ENCODE peak calls at places on chromosome 7, in seven cellular contexts. One of them, this sample, is unnamed.

GRCh38 chr7:101308245-101309085 is 13.1 kb downstream of the IFT22 start:
- DNase-seq in endothelial cell of umbilical vein: peak
- DNase-seq in brain microvascular endothelial cell: peak
- DNase-seq in ovary: peak
- DNase-seq in neural progenitor cell: peak
- DNase-seq in adrenal gland: peak
- DNase-seq in endodermal cell: peak
- DNase-seq in this sample: peak

GRCh38 chr7:100688593-100688860 is 5.5 kb downstream of the GIGYF1 start:
- DNase-seq in endothelial cell of umbilical vein: no peak
- DNase-seq in brain microvascular endothelial cell: no peak
- DNase-seq in ovary: no peak
- DNase-seq in neural progenitor cell: no peak
- DNase-seq in adrenal gland: no peak
- DNase-seq in endodermal cell: no peak
- DNase-seq in this sample: no peak

GRCh38 chr7:24877790-24878311 is 102.1 kb downstream of the OSBPL3 start:
- DNase-seq in endothelial cell of umbilical vein: no peak
- DNase-seq in brain microvascular endothelial cell: no peak
- DNase-seq in ovary: no peak
- DNase-seq in neural progenitor cell: no peak
- DNase-seq in adrenal gland: no peak
- DNase-seq in endodermal cell: no peak
- DNase-seq in this sample: no peak

GRCh38 chr7:16345979-16346958 is 75.1 kb downstream of the CRPPA start:
- DNase-seq in endothelial cell of umbilical vein: no peak
- DNase-seq in brain microvascular endothelial cell: peak
- DNase-seq in ovary: no peak
- DNase-seq in neural progenitor cell: no peak
- DNase-seq in adrenal gland: no peak
- DNase-seq in endodermal cell: no peak
- DNase-seq in this sample: no peak

GRCh38 chr7:75879771-75880184 is 944 bp downstream of the RHBDD2 start:
- DNase-seq in endothelial cell of umbilical vein: peak
- DNase-seq in brain microvascular endothelial cell: peak
- DNase-seq in ovary: no peak
- DNase-seq in neural progenitor cell: peak
- DNase-seq in adrenal gland: peak
- DNase-seq in endodermal cell: no peak
- DNase-seq in this sample: no peak

GRCh38 chr7:121891731-121892130 is 18.8 kb downstream of the PTPRZ1 start:
- DNase-seq in endothelial cell of umbilical vein: no peak
- DNase-seq in brain microvascular endothelial cell: no peak
- DNase-seq in ovary: no peak
- DNase-seq in neural progenitor cell: no peak
- DNase-seq in adrenal gland: no peak
- DNase-seq in endodermal cell: no peak
- DNase-seq in this sample: no peak

GRCh38 chr7:144975882-144976281 is 140.0 kb upstream of the TPK1 start:
- DNase-seq in endothelial cell of umbilical vein: no peak
- DNase-seq in brain microvascular endothelial cell: no peak
- DNase-seq in ovary: no peak
- DNase-seq in neural progenitor cell: no peak
- DNase-seq in adrenal gland: no peak
- DNase-seq in endodermal cell: no peak
- DNase-seq in this sample: no peak

GRCh38 chr7:131108212-131108980 is 219.3 kb upstream of the MKLN1 start:
- DNase-seq in endothelial cell of umbilical vein: no peak
- DNase-seq in brain microvascular endothelial cell: peak
- DNase-seq in ovary: no peak
- DNase-seq in neural progenitor cell: no peak
- DNase-seq in adrenal gland: no peak
- DNase-seq in endodermal cell: no peak
- DNase-seq in this sample: no peak

GRCh38 chr7:6640246-6640721 is 3.2 kb downstream of the ZNF316 start:
- DNase-seq in endothelial cell of umbilical vein: peak
- DNase-seq in brain microvascular endothelial cell: peak
- DNase-seq in ovary: no peak
- DNase-seq in neural progenitor cell: peak
- DNase-seq in adrenal gland: no peak
- DNase-seq in endodermal cell: peak
- DNase-seq in this sample: no peak

GRCh38 chr7:81299272-81299671 is 380.4 kb upstream of the SEMA3C start:
- DNase-seq in endothelial cell of umbilical vein: peak
- DNase-seq in brain microvascular endothelial cell: peak
- DNase-seq in ovary: no peak
- DNase-seq in neural progenitor cell: no peak
- DNase-seq in adrenal gland: no peak
- DNase-seq in endodermal cell: no peak
- DNase-seq in this sample: no peak

GRCh38 chr7:129767120-129768011 is 155.8 kb downstream of the NRF1 start:
- DNase-seq in endothelial cell of umbilical vein: no peak
- DNase-seq in brain microvascular endothelial cell: no peak
- DNase-seq in ovary: no peak
- DNase-seq in neural progenitor cell: no peak
- DNase-seq in adrenal gland: no peak
- DNase-seq in endodermal cell: no peak
- DNase-seq in this sample: no peak

GRCh38 chr7:36639826-36640225 is 84.5 kb downstream of the AOAH start:
- DNase-seq in endothelial cell of umbilical vein: no peak
- DNase-seq in brain microvascular endothelial cell: no peak
- DNase-seq in ovary: no peak
- DNase-seq in neural progenitor cell: no peak
- DNase-seq in adrenal gland: no peak
- DNase-seq in endodermal cell: peak
- DNase-seq in this sample: no peak

GRCh38 chr7:133139350-133139749 is 57.5 kb upstream of the CHCHD3 start:
- DNase-seq in endothelial cell of umbilical vein: peak
- DNase-seq in brain microvascular endothelial cell: peak
- DNase-seq in ovary: no peak
- DNase-seq in neural progenitor cell: peak
- DNase-seq in adrenal gland: peak
- DNase-seq in endodermal cell: peak
- DNase-seq in this sample: peak

GRCh38 chr7:159027091-159027802 is 117.4 kb downstream of the VIPR2 start:
- DNase-seq in endothelial cell of umbilical vein: no peak
- DNase-seq in brain microvascular endothelial cell: no peak
- DNase-seq in ovary: no peak
- DNase-seq in neural progenitor cell: peak
- DNase-seq in adrenal gland: peak
- DNase-seq in endodermal cell: peak
- DNase-seq in this sample: peak

GRCh38 chr7:76356823-76357222 is 2.0 kb downstream of the YWHAG start:
- DNase-seq in endothelial cell of umbilical vein: peak
- DNase-seq in brain microvascular endothelial cell: no peak
- DNase-seq in ovary: no peak
- DNase-seq in neural progenitor cell: peak
- DNase-seq in adrenal gland: no peak
- DNase-seq in endodermal cell: no peak
- DNase-seq in this sample: no peak

GRCh38 chr7:3028071-3028766 is 15.4 kb downstream of the CARD11 start:
- DNase-seq in endothelial cell of umbilical vein: peak
- DNase-seq in brain microvascular endothelial cell: peak
- DNase-seq in ovary: no peak
- DNase-seq in neural progenitor cell: no peak
- DNase-seq in adrenal gland: peak
- DNase-seq in endodermal cell: peak
- DNase-seq in this sample: no peak

GRCh38 chr7:50069613-50070012 is 23.4 kb downstream of the ZPBP start:
- DNase-seq in endothelial cell of umbilical vein: no peak
- DNase-seq in brain microvascular endothelial cell: no peak
- DNase-seq in ovary: no peak
- DNase-seq in neural progenitor cell: no peak
- DNase-seq in adrenal gland: peak
- DNase-seq in endodermal cell: peak
- DNase-seq in this sample: no peak

DNA sequence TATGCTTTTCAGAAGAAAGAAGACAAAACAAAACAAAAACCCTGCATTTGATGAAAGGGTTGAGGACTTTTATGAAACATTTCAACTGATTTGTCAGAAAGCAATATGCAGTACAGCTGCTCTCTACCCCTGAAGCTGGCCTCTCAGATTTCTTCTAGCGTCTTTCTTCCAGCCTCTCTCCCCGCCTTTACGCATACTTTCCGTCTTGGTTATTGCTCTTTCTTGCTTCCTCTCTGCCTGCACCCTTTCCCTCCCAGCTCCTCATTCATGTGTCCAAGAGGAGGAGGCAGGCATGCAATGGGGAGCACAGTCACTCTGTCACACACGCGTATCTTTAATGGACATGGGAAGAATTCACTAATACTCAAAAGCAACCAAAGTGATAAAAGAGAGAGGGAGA is 91.0 kb upstream of the COL1A2 start:
- DNase-seq in endothelial cell of umbilical vein: peak
- DNase-seq in brain microvascular endothelial cell: peak
- DNase-seq in ovary: no peak
- DNase-seq in neural progenitor cell: no peak
- DNase-seq in adrenal gland: peak
- DNase-seq in endodermal cell: no peak
- DNase-seq in this sample: peak
- H3K27ac ChIP-seq in endothelial cell of umbilical vein: no peak
- H3K27ac ChIP-seq in brain microvascular endothelial cell: no peak
- H3K27ac ChIP-seq in ovary: peak
- H3K27ac ChIP-seq in neural progenitor cell: no peak
- H3K27ac ChIP-seq in adrenal gland: no peak
- H3K27ac ChIP-seq in endodermal cell: no peak
- H3K27ac ChIP-seq in this sample: peak

GRCh38 chr7:43104874-43105520 is 7.5 kb upstream of the HECW1 start:
- DNase-seq in endothelial cell of umbilical vein: no peak
- DNase-seq in brain microvascular endothelial cell: peak
- DNase-seq in ovary: no peak
- DNase-seq in neural progenitor cell: no peak
- DNase-seq in adrenal gland: no peak
- DNase-seq in endodermal cell: no peak
- DNase-seq in this sample: no peak

GRCh38 chr7:43110790-43111362 is 1.6 kb upstream of the HECW1 start:
- DNase-seq in endothelial cell of umbilical vein: no peak
- DNase-seq in brain microvascular endothelial cell: no peak
- DNase-seq in ovary: no peak
- DNase-seq in neural progenitor cell: no peak
- DNase-seq in adrenal gland: no peak
- DNase-seq in endodermal cell: no peak
- DNase-seq in this sample: no peak

GRCh38 chr7:43105521-43106120 is 6.8 kb upstream of the HECW1 start:
- DNase-seq in endothelial cell of umbilical vein: no peak
- DNase-seq in brain microvascular endothelial cell: peak
- DNase-seq in ovary: no peak
- DNase-seq in neural progenitor cell: no peak
- DNase-seq in adrenal gland: no peak
- DNase-seq in endodermal cell: no peak
- DNase-seq in this sample: no peak

GRCh38 chr7:43112088-43112940 is at the start of gene HECW1:
- DNase-seq in endothelial cell of umbilical vein: no peak
- DNase-seq in brain microvascular endothelial cell: no peak
- DNase-seq in ovary: peak
- DNase-seq in neural progenitor cell: peak
- DNase-seq in adrenal gland: no peak
- DNase-seq in endodermal cell: peak
- DNase-seq in this sample: no peak

DNA sequence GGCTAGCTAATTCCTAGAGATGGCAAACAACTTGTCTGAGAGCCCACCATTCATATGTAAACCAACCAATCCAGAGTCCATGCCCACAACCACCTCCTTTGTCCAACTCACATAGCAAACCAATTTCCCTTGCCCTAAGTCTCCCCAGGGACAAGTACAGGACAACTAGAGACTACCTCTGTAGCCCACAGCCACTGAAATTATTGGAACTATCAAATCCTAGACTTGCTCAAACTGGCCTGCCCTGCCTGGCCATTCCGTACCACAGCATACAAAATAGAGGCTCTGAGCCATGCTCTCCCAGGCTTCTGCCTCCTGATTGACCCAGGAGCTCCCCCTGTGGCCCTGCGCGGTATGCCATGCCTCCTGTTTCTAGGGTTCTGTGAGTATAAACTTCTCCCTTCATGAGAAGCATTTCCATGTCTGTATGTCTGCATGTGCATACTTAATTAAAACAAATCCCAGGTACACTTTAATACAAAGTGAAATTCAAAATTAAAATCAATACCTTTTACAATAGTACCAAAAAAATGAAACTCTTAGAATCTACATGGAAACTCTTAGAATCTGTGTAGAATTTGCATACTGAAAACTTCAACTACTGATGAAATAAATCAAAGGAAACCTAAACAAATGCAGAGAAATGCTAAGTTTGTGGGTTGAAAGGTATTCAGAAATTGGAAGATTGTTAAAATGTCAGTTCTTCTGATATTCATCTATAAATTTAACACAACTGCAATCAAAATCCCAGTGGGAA is 4.0 kb upstream of the HECW1 start:
- DNase-seq in endothelial cell of umbilical vein: peak
- DNase-seq in brain microvascular endothelial cell: peak
- DNase-seq in ovary: peak
- DNase-seq in neural progenitor cell: peak
- DNase-seq in adrenal gland: peak
- DNase-seq in endodermal cell: peak
- DNase-seq in this sample: peak
- H3K4me3 ChIP-seq in endothelial cell of umbilical vein: no peak
- H3K4me3 ChIP-seq in brain microvascular endothelial cell: no peak
- H3K4me3 ChIP-seq in ovary: no peak
- H3K4me3 ChIP-seq in neural progenitor cell: no peak
- H3K4me3 ChIP-seq in adrenal gland: no peak
- H3K4me3 ChIP-seq in endodermal cell: no peak
- H3K4me3 ChIP-seq in this sample: no peak

DNA sequence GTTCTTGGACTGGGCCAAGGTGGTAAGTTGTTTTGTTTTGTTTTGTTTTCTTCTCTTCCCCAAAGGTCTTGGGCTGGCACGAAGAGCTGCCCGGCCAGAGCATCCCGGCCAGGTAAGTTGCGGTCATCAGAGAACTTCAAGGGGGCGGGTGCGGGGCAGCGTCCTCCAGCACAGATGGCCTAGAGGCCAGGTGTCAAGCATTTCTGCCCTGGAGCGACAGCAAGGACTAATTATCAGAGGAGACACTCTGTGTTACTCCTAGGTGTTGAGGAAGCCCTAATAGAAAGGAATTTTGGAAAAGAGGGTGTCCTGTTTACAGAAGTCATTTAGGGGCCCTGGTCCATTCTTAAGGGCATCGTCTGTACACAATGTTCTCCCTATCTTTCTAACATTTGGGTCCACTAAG is 1.2 kb downstream of the ITGB8 start:
- DNase-seq in endothelial cell of umbilical vein: no peak
- DNase-seq in brain microvascular endothelial cell: no peak
- DNase-seq in ovary: no peak
- DNase-seq in neural progenitor cell: peak
- DNase-seq in adrenal gland: no peak
- DNase-seq in endodermal cell: no peak
- DNase-seq in this sample: peak
- H3K27ac ChIP-seq in endothelial cell of umbilical vein: peak
- H3K27ac ChIP-seq in brain microvascular endothelial cell: no peak
- H3K27ac ChIP-seq in ovary: peak
- H3K27ac ChIP-seq in neural progenitor cell: no peak
- H3K27ac ChIP-seq in adrenal gland: no peak
- H3K27ac ChIP-seq in endodermal cell: peak
- H3K27ac ChIP-seq in this sample: peak

DNA sequence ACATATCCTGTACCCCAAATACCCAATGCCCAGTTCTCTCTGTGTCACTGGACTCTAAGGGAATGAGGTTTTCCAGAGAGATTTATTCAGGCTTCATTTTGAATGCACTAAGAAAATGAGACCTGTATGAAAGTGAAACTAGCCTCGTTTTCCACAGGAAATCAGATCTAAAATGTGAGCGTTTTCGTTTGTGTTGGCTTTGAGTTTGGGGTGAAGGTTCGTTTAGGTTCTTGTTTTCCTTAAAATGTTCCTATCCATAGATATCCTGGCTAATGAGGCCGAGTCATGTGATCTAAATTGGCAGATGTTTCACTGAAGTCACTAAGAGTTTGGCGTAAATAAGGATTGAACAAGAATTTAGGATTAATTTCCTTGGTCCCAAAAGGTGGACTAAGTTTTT is 90.9 kb upstream of the BMPER start:
- DNase-seq in endothelial cell of umbilical vein: peak
- DNase-seq in brain microvascular endothelial cell: no peak
- DNase-seq in ovary: no peak
- DNase-seq in neural progenitor cell: no peak
- DNase-seq in adrenal gland: no peak
- DNase-seq in endodermal cell: no peak
- DNase-seq in this sample: no peak
- H3K4me3 ChIP-seq in endothelial cell of umbilical vein: no peak
- H3K4me3 ChIP-seq in brain microvascular endothelial cell: no peak
- H3K4me3 ChIP-seq in ovary: peak
- H3K4me3 ChIP-seq in neural progenitor cell: no peak
- H3K4me3 ChIP-seq in adrenal gland: no peak
- H3K4me3 ChIP-seq in endodermal cell: no peak
- H3K4me3 ChIP-seq in this sample: no peak

This sample was measured in testis.